ENCODE peak calls at places on chromosome 19, in eight cellular contexts. G is fibroblast of the aortic adventitia, D is tibial nerve, B is choroid plexus epithelial cell, T is cardiac muscle cell, H is mucosa of descending colon, E is lung, K is cardiac fibroblast. P is an unnamed sample.

GRCh38 chr19:13334801-13335481 is 171.3 kb downstream of the CACNA1A start:
- DNase-seq in T (no peak), D (no peak), K (no peak), G (no peak), H (no peak), E (no peak), B (no peak), P (no peak)

GRCh38 chr19:45460807-45461347 is 6.9 kb upstream of the FOSB start:
- DNase-seq in G (no peak), D (no peak), E (no peak), B (no peak), K (no peak), H (no peak), T (no peak), P (no peak)

GRCh38 chr19:43789029-43789428 is 8.3 kb upstream of the KCNN4 start:
- DNase-seq in G (peak), T (peak), D (no peak), E (no peak), B (peak), H (no peak), K (peak), P (no peak)

GRCh38 chr19:11457115-11457514 is 21.7 kb downstream of the PRKCSH start:
- DNase-seq in E (no peak), B (peak), D (no peak), K (no peak), T (no peak), H (no peak), G (no peak), P (no peak)

GRCh38 chr19:11685676-11686650 is 52.8 kb downstream of the ZNF823 start:
- DNase-seq in G (no peak), T (no peak), D (no peak), K (no peak), B (no peak), H (no peak), E (no peak), P (no peak)

GRCh38 chr19:13758795-13759194 is 5.5 kb upstream of the MRI1 start:
- DNase-seq in B (no peak), T (no peak), H (no peak), D (no peak), G (no peak), E (no peak), K (no peak), P (no peak)

GRCh38 chr19:11088508-11089253 is 582 bp upstream of the LDLR start:
- DNase-seq in K (peak), G (peak), E (no peak), H (no peak), D (peak), T (peak), B (peak), P (no peak)

GRCh38 chr19:51687791-51688664 is 5.1 kb upstream of the SPACA6 start:
- DNase-seq in B (peak), H (peak), K (peak), G (peak), T (peak), E (peak), D (peak), P (peak)

GRCh38 chr19:44113784-44114390 is 688 bp downstream of the ZNF225 start:
- DNase-seq in B (no peak), T (no peak), E (peak), K (no peak), H (no peak), G (peak), D (no peak), P (no peak)

GRCh38 chr19:7823902-7824301 is 6.1 kb upstream of the EVI5L start:
- DNase-seq in H (no peak), B (no peak), E (no peak), D (no peak), T (no peak), G (no peak), K (no peak), P (no peak)

GRCh38 chr19:5843295-5843927 is 3.9 kb upstream of the FUT6 start:
- DNase-seq in E (no peak), T (no peak), D (no peak), H (no peak), G (no peak), K (no peak), B (no peak), P (no peak)

GRCh38 chr19:54481326-54481930 is 8.3 kb upstream of the CDC42EP5 start:
- DNase-seq in B (peak), D (no peak), G (peak), T (peak), K (peak), H (no peak), E (no peak), P (no peak)

GRCh38 chr19:40294560-40294959 is 9.4 kb upstream of the AKT2 start:
- DNase-seq in K (no peak), G (no peak), D (no peak), E (no peak), H (no peak), T (no peak), B (no peak), P (no peak)

GRCh38 chr19:40549007-40549708 is 27.5 kb upstream of the SHKBP1 start:
- DNase-seq in G (peak), B (peak), E (peak), H (no peak), T (peak), D (no peak), K (peak), P (peak)

GRCh38 chr19:35908977-35909683 is 1.0 kb upstream of the TYROBP start:
- DNase-seq in T (no peak), G (no peak), H (peak), D (peak), K (no peak), B (no peak), E (peak), P (no peak)

GRCh38 chr19:37963190-37963947 is 56.4 kb downstream of the SIPA1L3 start:
- DNase-seq in T (no peak), K (peak), G (peak), H (no peak), B (peak), D (no peak), E (no peak), P (no peak)

GRCh38 chr19:12721656-12722565 is 1.8 kb downstream of the TNPO2 start:
- DNase-seq in K (peak), D (no peak), E (peak), G (peak), H (peak), T (peak), B (peak), P (peak)

GRCh38 chr19:33240181-33240771 is 14.6 kb upstream of the SLC7A10 start:
- DNase-seq in B (no peak), H (peak), D (no peak), E (no peak), G (no peak), T (no peak), K (no peak), P (no peak)

GRCh38 chr19:1211494-1212234 is 6.1 kb downstream of the STK11 start:
- DNase-seq in E (no peak), B (no peak), T (no peak), H (peak), K (no peak), G (no peak), D (no peak), P (no peak)

GRCh38 chr19:48152552-48152951 is 17.6 kb downstream of the LIG1 start:
- DNase-seq in B (peak), E (peak), H (no peak), G (peak), T (peak), D (peak), K (peak), P (peak)

GRCh38 chr19:3061214-3062161 is 807 bp downstream of the TLE5 start:
- DNase-seq in T (peak), D (no peak), B (peak), G (no peak), H (peak), E (no peak), K (peak), P (no peak)
- TF ChIP-seq CTCF in T (peak), D (peak), B (peak), G (peak), H (no peak), E (no peak), K (peak), P (no peak)

GRCh38 chr19:3822683-3823344 is 36.6 kb upstream of the MATK start:
- DNase-seq in K (no peak), B (no peak), D (no peak), H (no peak), E (no peak), G (no peak), T (no peak), P (no peak)

GRCh38 chr19:3823345-3823704 is 37.1 kb upstream of the MATK start:
- DNase-seq in K (no peak), H (no peak), G (no peak), D (no peak), B (no peak), T (no peak), E (no peak), P (no peak)

GRCh38 chr19:3819989-3820388 is 33.8 kb upstream of the MATK start:
- DNase-seq in H (no peak), T (no peak), B (no peak), E (no peak), K (no peak), D (no peak), G (no peak), P (no peak)

GRCh38 chr19:3821857-3822364 is 35.7 kb upstream of the MATK start:
- DNase-seq in H (peak), D (peak), T (peak), B (peak), K (peak), G (peak), E (peak), P (peak)

DNA sequence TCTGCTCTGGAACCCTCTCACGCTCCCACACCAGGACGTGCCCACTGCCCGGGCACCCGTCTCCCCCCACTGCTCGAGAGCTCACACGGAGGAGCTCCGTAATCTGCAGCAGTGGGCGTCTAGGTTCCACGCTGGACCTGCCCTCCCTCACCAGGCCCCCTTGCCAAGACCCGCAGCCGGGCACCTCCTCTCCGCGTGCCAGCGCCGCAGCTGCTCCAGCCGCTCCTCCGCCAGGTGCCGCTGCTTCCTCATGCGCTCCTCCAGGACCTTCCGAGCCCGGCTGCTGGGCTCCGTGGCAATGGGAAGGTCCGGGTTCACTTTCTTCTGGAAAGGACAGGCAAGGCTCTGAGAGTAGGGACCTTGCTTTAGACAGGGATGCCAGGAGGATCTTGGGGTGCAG is 35.0 kb upstream of the MATK start:
- DNase-seq in K (no peak), G (no peak), H (no peak), D (no peak), E (no peak), B (no peak), T (no peak), P (no peak)
- TF ChIP-seq CTCF in K (no peak), G (no peak), H (no peak), D (no peak), E (no peak), B (no peak), T (no peak), P (no peak)

DNA sequence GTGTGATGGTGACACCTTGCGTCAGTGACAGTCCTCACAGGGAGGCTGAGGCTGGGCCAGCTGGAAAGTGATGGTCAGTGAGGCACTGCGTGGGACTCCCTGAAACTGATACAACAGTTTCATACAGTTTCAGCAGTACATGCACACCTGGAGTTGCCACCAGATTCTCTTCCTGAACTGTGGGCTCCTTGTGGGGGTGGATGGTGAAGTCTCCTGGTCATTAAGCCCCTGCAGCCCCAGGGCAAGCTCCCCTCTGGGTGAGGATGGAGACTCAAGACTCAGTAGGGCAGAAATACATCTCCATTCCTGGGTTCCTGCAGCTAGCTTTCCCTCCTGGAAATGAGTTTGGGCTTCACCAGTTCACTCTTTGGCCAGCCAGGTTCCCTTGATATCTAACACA is 392.7 kb downstream of the UQCRFS1 start:
- DNase-seq in B (no peak), K (no peak), H (no peak), T (no peak), E (no peak), D (no peak), G (no peak), P (no peak)
- TF ChIP-seq CTCF in B (no peak), K (no peak), H (no peak), T (no peak), E (no peak), D (no peak), G (no peak), P (no peak)

DNA sequence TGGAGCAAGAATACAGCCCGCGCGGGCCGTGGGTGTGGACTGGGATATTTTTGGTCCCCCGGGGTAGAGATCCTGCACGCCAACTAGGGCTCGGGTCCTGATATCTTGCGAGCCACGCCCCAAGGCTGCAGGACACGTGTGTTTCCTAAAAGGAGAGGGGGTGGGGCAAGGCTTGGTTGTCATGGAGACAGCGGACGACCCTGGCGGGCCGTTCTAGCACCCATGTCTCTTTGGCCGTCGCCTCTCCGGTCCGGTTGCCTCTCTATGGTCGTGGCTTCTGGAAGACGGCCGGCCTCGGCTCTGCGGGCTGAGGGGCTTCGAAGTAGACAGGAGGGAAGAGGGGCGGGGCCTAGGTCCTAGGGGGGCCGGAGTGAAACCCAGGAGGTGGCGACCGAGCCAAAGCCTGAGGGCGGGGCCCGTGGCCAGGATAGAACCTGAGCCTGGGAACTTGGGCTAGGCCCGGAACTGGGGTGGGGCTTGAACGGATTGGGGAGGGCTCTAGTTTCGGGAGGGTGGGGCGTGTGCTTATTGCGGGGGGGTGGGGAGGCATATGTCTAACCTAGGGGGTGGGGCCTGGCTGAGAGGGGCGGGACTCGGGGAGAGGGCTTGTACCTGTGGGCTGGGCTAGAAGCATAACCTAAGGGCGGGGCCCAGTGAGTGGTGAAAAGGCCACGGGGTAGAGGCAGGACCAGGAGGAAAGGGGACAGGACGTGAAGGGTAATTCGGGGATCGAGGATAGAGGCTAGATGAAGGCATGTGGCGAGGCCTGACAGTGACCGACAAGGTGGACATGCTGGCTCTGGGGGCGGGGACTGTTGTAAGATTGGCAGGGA is 737 bp upstream of the SLC27A1 start:
- DNase-seq in H (peak), B (peak), K (peak), E (peak), D (peak), T (peak), G (peak), P (peak)
- TF ChIP-seq CTCF in H (no peak), B (no peak), K (no peak), E (no peak), D (no peak), T (no peak), G (no peak), P (no peak)

GRCh38 chr19:16376241-16376640 is 51.6 kb downstream of the KLF2 start:
- DNase-seq in H (no peak), D (no peak), E (no peak), B (no peak), G (peak), K (no peak), T (no peak), P (no peak)

GRCh38 chr19:16375936-16376185 is 51.2 kb downstream of the KLF2 start:
- DNase-seq in E (no peak), G (no peak), D (no peak), B (no peak), H (no peak), K (no peak), T (no peak), P (no peak)

GRCh38 chr19:16375157-16375935 is 50.7 kb downstream of the KLF2 start:
- DNase-seq in H (no peak), G (no peak), T (no peak), D (no peak), B (no peak), K (no peak), E (no peak), P (no peak)

GRCh38 chr19:16377521-16377920 is 52.9 kb downstream of the KLF2 start:
- DNase-seq in T (no peak), E (no peak), D (no peak), H (no peak), G (no peak), K (no peak), B (no peak), P (no peak)

DNA sequence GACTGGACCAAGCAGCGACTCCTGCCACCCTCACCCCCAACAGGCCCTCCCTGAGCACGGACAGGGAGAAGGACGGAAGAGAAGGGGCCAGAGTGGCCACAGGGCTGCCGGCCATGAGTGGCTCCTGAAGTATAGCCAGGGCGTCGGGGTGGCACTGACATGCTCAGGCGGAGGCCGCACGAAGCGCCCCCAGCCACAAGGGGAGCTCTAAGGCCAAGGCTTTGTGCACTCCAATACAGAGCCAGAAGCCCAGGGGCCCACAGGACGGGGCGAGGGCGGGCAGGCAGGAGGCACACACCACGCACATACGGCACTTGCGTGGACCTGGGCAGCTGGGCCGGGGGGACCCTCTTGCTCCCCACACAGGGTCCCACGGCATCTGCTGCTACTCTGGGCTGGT is 52.0 kb downstream of the KLF2 start:
- DNase-seq in H (no peak), K (no peak), D (no peak), G (no peak), B (no peak), E (no peak), T (peak), P (no peak)
- TF ChIP-seq CTCF in H (no peak), K (peak), D (no peak), G (peak), B (peak), E (no peak), T (peak), P (no peak)

DNA sequence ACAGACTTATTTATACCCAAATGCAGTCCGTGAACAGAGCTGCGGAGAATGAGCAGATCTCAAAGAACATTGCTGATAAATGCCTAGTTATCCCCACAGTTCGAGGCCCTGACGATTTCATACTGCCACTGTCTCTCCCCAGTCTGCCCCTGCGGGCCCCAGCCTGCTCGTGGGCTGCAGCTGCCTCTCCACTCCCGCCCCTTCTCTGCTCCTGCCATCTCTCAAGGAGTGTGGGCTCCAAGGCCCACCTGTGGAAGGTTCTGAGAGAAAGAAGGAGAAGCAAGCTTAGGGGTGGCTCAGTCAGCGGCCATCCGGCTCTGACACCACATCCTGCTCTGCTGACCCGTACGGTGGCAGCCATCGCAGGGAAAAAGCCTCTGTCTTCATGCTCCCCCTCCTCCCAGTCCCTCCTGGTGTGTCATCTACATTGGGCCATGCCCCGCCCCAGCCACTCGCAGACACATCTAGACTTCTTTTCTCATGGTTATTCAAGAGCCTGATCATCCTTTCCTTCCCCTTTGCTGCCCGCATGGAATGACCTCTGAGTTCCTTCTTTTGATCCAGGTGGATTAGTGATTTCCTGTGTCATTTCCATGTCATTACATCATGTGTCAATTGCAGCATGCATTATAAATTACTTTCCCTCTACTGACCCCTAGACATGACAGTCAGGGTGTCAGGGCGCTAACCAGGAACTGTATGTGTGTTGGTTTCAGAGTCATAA is 51.9 kb downstream of the EPS15L1 start:
- DNase-seq in G (no peak), H (no peak), T (peak), B (no peak), K (no peak), D (no peak), E (no peak), P (no peak)
- TF ChIP-seq CTCF in G (no peak), H (no peak), T (no peak), B (no peak), K (no peak), D (no peak), E (no peak), P (no peak)

P was measured in mesothelial cell of epicardium.